ENCODE peak calls at places on chromosomes 16 and 17, in nine cellular contexts. D is prostate gland, T is kidney, E is PC-3, A is A673, L is tibial nerve, J is spleen, U is esophagus squamous epithelium, R is bronchial epithelial cell. N is an unnamed sample. For H3K36me3, the result is how much of the 10 kb centered on the place peaks cover.

GRCh38 chr16:31404353-31405064 is 11.4 kb downstream of the ITGAD start:
- DNase-seq in D (no peak), A (peak), T (no peak), R (no peak), J (no peak), U (no peak), L (no peak), E (peak), N (no peak)

GRCh38 chr17:7060165-7060890 is 16.4 kb upstream of the SLC16A11 start:
- DNase-seq in R (peak), D (no peak), E (peak), U (no peak), L (no peak), J (no peak), T (no peak), A (peak), N (no peak)

GRCh38 chr17:28807925-28808641 is 34.5 kb downstream of the FAM222B start:
- DNase-seq in J (no peak), T (no peak), U (no peak), D (peak), L (no peak), E (peak), R (peak), A (peak), N (no peak)

GRCh38 chr17:16649585-16649984 is 4.1 kb downstream of the ZNF624 start:
- DNase-seq in A (no peak), D (no peak), T (no peak), J (no peak), U (no peak), E (no peak), R (no peak), L (no peak), N (no peak)

GRCh38 chr17:35448214-35448898 is at the start of gene SLFN13:
- DNase-seq in R (peak), E (peak), L (peak), U (peak), A (peak), D (peak), T (peak), J (peak), N (peak)

GRCh38 chr17:47470836-47471235 is 60.1 kb upstream of the NPEPPS start:
- DNase-seq in E (no peak), J (no peak), D (no peak), U (no peak), R (no peak), A (no peak), T (no peak), L (no peak), N (no peak)

GRCh38 chr17:17739388-17740066 is 58.3 kb downstream of the RAI1 start:
- DNase-seq in E (peak), D (no peak), L (no peak), R (peak), T (peak), A (peak), U (no peak), J (no peak), N (peak)

GRCh38 chr16:88856122-88856827 is 472 bp downstream of the GALNS start:
- DNase-seq in D (peak), U (no peak), R (no peak), L (no peak), J (peak), T (peak), E (no peak), A (no peak), N (peak)

GRCh38 chr16:3992297-3993051 is 112.0 kb upstream of the CREBBP start:
- DNase-seq in A (no peak), L (no peak), E (no peak), D (no peak), T (peak), J (no peak), R (no peak), U (no peak), N (peak)

GRCh38 chr17:48575066-48575582 is 3.0 kb downstream of the HOXB4 start:
- DNase-seq in L (no peak), J (no peak), T (no peak), U (no peak), E (peak), D (no peak), R (no peak), A (no peak), N (no peak)

GRCh38 chr17:48575673-48576478 is 2.3 kb downstream of the HOXB4 start:
- DNase-seq in R (no peak), U (no peak), L (no peak), D (no peak), E (no peak), T (no peak), J (no peak), A (no peak), N (no peak)

GRCh38 chr17:48576479-48577309 is 1.5 kb downstream of the HOXB4 start:
- DNase-seq in L (no peak), U (no peak), E (peak), T (peak), A (peak), J (no peak), D (no peak), R (no peak), N (no peak)

GRCh38 chr17:48571826-48572417 is 6.2 kb downstream of the HOXB4 start:
- DNase-seq in R (no peak), E (no peak), L (no peak), U (no peak), A (no peak), T (no peak), D (no peak), J (no peak), N (no peak)

GRCh38 chr17:48574523-48575065 is 3.6 kb downstream of the HOXB4 start:
- DNase-seq in E (no peak), J (no peak), U (no peak), A (no peak), D (no peak), L (no peak), R (no peak), T (no peak), N (no peak)
- TF ChIP-seq CTCF in E (no peak), J (no peak), U (no peak), A (no peak), D (no peak), L (no peak), R (no peak), T (no peak), N (no peak)

DNA sequence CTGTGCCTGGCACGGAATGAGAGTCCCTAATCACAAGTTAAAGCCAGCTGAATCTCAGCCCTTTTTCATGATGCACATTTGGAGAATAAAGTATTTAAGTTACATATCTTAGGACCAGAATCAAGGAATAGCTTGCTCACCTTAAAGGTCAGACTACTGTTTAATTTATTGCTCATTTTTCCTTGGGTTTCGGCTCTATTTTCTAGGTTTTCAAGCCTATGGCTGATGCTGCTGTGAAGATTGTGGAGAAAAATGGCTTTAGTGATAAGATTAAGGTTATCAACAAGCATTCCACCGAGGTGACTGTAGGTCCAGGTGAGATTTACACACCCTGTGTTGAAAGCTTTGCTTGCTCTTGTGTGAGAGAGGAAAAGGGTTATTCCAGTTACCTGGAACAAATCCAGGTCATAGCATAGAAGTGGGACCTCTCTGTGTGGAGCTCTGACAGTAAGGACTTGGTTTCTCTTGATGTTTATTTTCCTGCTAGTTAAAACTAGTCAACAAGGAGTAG is 18.1 kb downstream of the PRMT7 start:
- DNase-seq in A (no peak), D (no peak), L (no peak), E (no peak), J (no peak), U (no peak), T (no peak), R (no peak), N (no peak)
- H3K36me3 ChIP-seq in A (under half), D (under half), L (under half), E (under half), J (under half), U (under half), T (under half), R (under half), N (under half)

DNA sequence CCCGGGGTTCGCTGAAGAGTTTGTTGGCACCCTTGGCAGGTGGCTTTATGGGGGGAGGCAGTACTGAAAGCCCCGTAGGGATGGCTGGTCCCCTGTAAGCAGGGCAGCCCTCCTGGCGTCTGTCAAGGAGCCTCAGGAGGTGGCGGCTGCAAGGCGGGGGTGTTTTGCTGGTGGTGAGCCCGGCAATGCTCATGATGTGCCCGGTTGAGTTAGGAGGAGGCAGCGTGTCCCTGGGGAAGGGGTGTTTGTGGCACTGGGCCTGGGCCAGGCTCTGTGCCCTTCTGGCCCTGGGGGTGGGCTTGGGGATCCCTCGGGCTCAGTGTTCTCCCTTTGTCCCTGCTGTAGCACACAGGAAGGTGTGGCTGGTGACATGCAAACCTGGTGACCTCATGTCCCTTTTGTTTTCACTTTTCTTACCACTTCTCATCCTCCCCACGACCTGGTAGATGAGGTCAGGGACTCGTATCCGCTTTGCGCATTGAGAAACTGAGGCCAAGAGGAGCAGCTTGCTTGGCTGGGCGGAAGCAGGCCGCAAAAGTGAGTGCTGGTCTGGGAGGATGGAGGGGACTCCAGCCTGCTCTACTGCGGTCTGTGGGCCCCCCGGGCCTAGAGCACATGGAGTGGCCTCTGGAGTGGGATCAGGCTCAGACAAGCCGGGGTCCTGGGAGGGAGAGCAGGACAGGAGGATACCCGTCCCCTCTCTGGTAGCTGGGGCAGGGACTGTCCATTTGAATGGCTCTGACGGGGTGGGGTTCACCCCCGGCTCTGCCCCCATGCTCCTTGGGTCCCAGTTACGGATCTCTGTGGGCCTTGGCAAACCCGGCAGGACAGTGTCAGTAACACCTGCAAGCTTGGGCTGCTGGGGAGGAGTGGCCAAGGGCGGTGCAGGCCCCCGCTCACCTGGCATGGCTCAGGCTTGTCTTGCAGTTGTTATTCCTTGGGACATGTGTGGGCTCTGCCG is 2.2 kb downstream of the SNN start:
- DNase-seq in T (peak), E (no peak), L (no peak), R (no peak), D (no peak), U (no peak), A (no peak), J (peak), N (no peak)
- H3K4me3 ChIP-seq in T (peak), E (no peak), L (peak), R (no peak), D (no peak), U (peak), A (no peak), J (peak), N (no peak)

GRCh38 chr16:20773679-20774078 is 9.9 kb downstream of the ACSM3 start:
- DNase-seq in E (no peak), J (no peak), L (no peak), U (no peak), T (no peak), A (no peak), R (no peak), D (no peak), N (no peak)

DNA sequence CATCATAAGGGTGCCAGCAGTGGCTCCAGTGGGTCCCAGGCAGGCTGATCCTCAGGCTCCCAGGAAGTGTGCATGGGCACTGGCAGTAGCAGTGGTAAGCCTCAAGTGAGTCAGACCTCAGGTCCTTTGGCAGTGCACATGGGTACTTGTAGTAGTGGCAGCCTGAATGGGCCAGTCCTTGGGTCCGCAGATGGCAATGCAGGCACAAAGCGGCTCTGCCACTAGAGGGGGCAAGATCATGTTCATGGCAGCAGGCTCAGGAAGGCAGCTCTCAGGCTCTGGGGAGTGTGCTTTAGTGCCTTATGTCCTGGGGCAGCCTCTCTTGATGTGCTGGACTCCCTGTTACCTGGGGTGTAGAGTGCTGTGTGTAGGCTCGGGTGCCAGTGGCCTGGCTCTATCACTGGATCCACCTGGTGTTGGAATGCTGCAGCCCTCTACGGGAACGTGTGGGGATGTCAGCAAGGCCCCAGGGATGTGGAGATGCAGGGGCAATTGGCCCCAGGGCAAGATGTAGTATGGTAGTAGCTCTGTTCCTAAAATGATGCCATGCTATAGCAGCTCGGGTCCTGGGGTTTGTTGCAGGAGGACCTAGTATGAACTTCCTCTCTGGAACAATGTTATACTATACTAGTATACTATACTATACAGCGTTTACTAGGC is 11.0 kb downstream of the ACSM3 start:
- DNase-seq in J (peak), U (no peak), R (peak), T (peak), A (peak), D (peak), E (peak), L (no peak), N (peak)
- TF ChIP-seq CTCF in J (peak), U (peak), R (peak), T (peak), A (peak), D (no peak), E (peak), L (peak), N (peak)

GRCh38 chr17:4204190-4204589 is 59.6 kb downstream of the ANKFY1 start:
- DNase-seq in D (no peak), E (no peak), T (no peak), L (no peak), U (no peak), A (no peak), J (no peak), R (no peak), N (no peak)

GRCh38 chr17:4205917-4206316 is 57.9 kb downstream of the ANKFY1 start:
- DNase-seq in T (no peak), D (no peak), J (no peak), A (no peak), R (no peak), U (no peak), E (no peak), L (no peak), N (no peak)

GRCh38 chr17:4206945-4207344 is 56.8 kb downstream of the ANKFY1 start:
- DNase-seq in U (no peak), J (no peak), L (no peak), R (no peak), E (no peak), T (no peak), D (no peak), A (no peak), N (no peak)

GRCh38 chr17:4201231-4201630 is 58.2 kb downstream of the CYB5D2 start:
- DNase-seq in E (no peak), T (no peak), A (no peak), D (no peak), L (no peak), U (no peak), R (no peak), J (no peak), N (no peak)

GRCh38 chr17:4204676-4205075 is 59.1 kb downstream of the ANKFY1 start:
- DNase-seq in E (no peak), R (no peak), L (peak), D (peak), U (no peak), T (no peak), J (no peak), A (no peak), N (peak)
- H3K36me3 ChIP-seq in E (under half), R (under half), L (under half), D (under half), U (under half), T (under half), J (under half), A (under half), N (under half)

DNA sequence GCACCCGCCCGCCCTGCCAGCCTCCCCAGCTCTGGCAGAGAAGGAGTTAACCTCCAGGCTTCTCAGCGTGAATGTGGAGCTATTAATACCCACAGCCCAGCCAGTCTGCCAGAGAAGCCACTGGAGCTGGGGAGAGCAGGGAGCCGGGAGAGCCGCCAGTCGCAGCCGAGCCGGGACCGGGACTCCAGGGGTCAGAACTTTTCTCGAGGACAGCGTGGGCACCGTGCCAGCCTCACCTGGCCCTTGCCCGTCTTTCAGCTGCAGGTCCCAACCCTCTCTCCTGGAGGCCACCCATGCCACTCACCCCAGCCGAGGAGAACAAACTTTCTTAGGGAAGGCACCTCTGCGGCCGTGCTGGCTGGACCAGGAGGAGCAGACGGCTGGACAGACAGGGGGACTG is 33.8 kb upstream of the SBK1 start:
- DNase-seq in T (no peak), L (no peak), J (no peak), E (no peak), U (no peak), R (no peak), A (peak), D (no peak), N (no peak)
- H3K4me3 ChIP-seq in T (peak), L (no peak), J (no peak), E (no peak), U (no peak), R (no peak), A (no peak), D (no peak), N (no peak)

N was measured in mucosa of descending colon.